ENCODE peak calls at places on chromosomes 1 and 21, in six cellular contexts. L is AG04449, G is lower lobe of right lung, R is transverse colon, M is K562, Q is endodermal cell. K is an unnamed sample.

GRCh38 chr1:193348126-193349045 is 162.0 kb upstream of the B3GALT2 start:
- DNase-seq in L (peak), G (no peak), R (no peak), M (no peak), Q (no peak), K (no peak)

GRCh38 chr1:88890790-88891317 is 513 bp downstream of the GTF2B start:
- DNase-seq in L (no peak), G (no peak), R (peak), M (peak), Q (peak), K (no peak)

GRCh38 chr1:112754116-112754628 is 39.0 kb upstream of the PPM1J start:
- DNase-seq in L (no peak), G (no peak), R (no peak), M (no peak), Q (no peak), K (no peak)

GRCh38 chr1:25715888-25716287 is 84.1 kb upstream of the SELENON start:
- DNase-seq in L (no peak), G (no peak), R (no peak), M (peak), Q (no peak), K (no peak)

GRCh38 chr1:230833511-230833910 is 34.8 kb downstream of the C1orf198 start:
- DNase-seq in L (no peak), G (no peak), R (no peak), M (no peak), Q (no peak), K (no peak)

GRCh38 chr21:18387994-18388393 is 15.6 kb downstream of the TMPRSS15 start:
- DNase-seq in L (no peak), G (no peak), R (no peak), M (no peak), Q (no peak), K (no peak)

GRCh38 chr1:30641557-30642353 is 81.6 kb downstream of the MATN1 start:
- DNase-seq in L (no peak), G (no peak), R (no peak), M (no peak), Q (no peak), K (no peak)

GRCh38 chr1:1437033-1437903 is 1.8 kb downstream of the VWA1 start:
- DNase-seq in L (no peak), G (no peak), R (no peak), M (no peak), Q (no peak), K (no peak)

GRCh38 chr1:202203238-202204039 is 9.8 kb downstream of the LGR6 start:
- DNase-seq in L (no peak), G (no peak), R (no peak), M (peak), Q (no peak), K (no peak)

GRCh38 chr1:181139631-181140051 is 51.1 kb downstream of the IER5 start:
- DNase-seq in L (no peak), G (no peak), R (no peak), M (no peak), Q (no peak), K (no peak)

GRCh38 chr1:85550784-85551516 is 29.6 kb upstream of the CCN1 start:
- DNase-seq in L (no peak), G (no peak), R (no peak), M (no peak), Q (no peak), K (peak)

GRCh38 chr1:38586993-38587646 is 272.5 kb downstream of the RRAGC start:
- DNase-seq in L (no peak), G (peak), R (peak), M (peak), Q (peak), K (no peak)

GRCh38 chr1:194225781-194226180 is 1039.4 kb upstream of the B3GALT2 start:
- DNase-seq in L (no peak), G (no peak), R (no peak), M (no peak), Q (no peak), K (no peak)

GRCh38 chr21:41605934-41606285 is 98.0 kb upstream of the TMPRSS2 start:
- DNase-seq in L (no peak), G (no peak), R (no peak), M (no peak), Q (peak), K (no peak)

GRCh38 chr1:117512728-117513321 is 93.0 kb upstream of the TENT5C start:
- DNase-seq in L (no peak), G (no peak), R (no peak), M (peak), Q (no peak), K (no peak)

GRCh38 chr21:44872568-44873355 is 728 bp downstream of the PTTG1IP start:
- DNase-seq in L (no peak), G (peak), R (peak), M (peak), Q (peak), K (no peak)

GRCh38 chr1:230189276-230190183 is 122.5 kb downstream of the GALNT2 start:
- DNase-seq in L (no peak), G (no peak), R (no peak), M (no peak), Q (no peak), K (no peak)

GRCh38 chr1:229089586-229090208 is 181.2 kb upstream of the RAB4A start:
- DNase-seq in L (no peak), G (no peak), R (no peak), M (no peak), Q (peak), K (no peak)

GRCh38 chr1:229093546-229094336 is 177.2 kb upstream of the RAB4A start:
- DNase-seq in L (no peak), G (no peak), R (peak), M (no peak), Q (peak), K (peak)

GRCh38 chr1:229093258-229093540 is 177.7 kb upstream of the RAB4A start:
- DNase-seq in L (no peak), G (no peak), R (no peak), M (no peak), Q (no peak), K (no peak)

GRCh38 chr1:229092377-229093257 is 178.3 kb upstream of the RAB4A start:
- DNase-seq in L (no peak), G (no peak), R (no peak), M (no peak), Q (peak), K (no peak)

GRCh38 chr1:229091721-229092136 is 179.2 kb upstream of the RAB4A start:
- DNase-seq in L (no peak), G (no peak), R (no peak), M (no peak), Q (peak), K (no peak)
- H3K4me3 ChIP-seq in L (no peak), G (no peak), R (no peak), M (no peak), Q (no peak), K (no peak)

DNA sequence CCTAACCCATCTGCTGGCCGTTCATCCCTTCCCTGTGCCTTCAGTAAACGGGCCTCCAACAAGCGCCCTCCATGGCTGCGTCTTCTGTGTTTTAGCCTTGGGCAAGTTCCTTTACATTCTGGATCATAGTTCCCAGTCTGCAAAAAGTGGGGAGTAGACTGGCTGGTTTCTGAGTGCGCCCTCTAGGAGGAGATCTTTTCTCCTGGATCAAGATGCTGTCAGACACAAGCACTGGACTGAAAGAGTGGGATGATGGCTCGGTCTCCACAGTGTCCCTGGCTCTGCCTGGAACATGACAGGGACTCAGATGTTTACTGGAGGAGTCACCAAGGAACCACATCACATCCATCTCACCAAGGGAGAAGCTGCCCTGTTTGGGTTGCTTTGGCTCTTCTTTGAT is 88.8 kb downstream of the PRDM2 start:
- DNase-seq in L (no peak), G (no peak), R (no peak), M (no peak), Q (no peak), K (no peak)
- TF ChIP-seq CTCF in L (no peak), G (no peak), R (no peak), M (no peak), Q (peak), K (peak)

GRCh38 chr1:7781923-7782495 is 2.1 kb upstream of the PER3 start:
- DNase-seq in L (no peak), G (peak), R (peak), M (no peak), Q (no peak), K (no peak)

GRCh38 chr1:7783826-7784491 is at the start of gene PER3:
- DNase-seq in L (peak), G (peak), R (peak), M (peak), Q (peak), K (peak)

GRCh38 chr1:7785108-7785507 is 1.0 kb downstream of the PER3 start:
- DNase-seq in L (no peak), G (no peak), R (no peak), M (no peak), Q (no peak), K (no peak)

GRCh38 chr1:7784492-7785071 is 491 bp downstream of the PER3 start:
- DNase-seq in L (no peak), G (peak), R (peak), M (no peak), Q (peak), K (no peak)

GRCh38 chr1:7783178-7783711 is 846 bp upstream of the PER3 start:
- DNase-seq in L (no peak), G (peak), R (peak), M (peak), Q (peak), K (no peak)
- H3K4me3 ChIP-seq in L (peak), G (peak), R (peak), M (peak), Q (peak), K (peak)

GRCh38 chr1:109933856-109934711 is 23.4 kb downstream of the CSF1 start:
- DNase-seq in L (no peak), G (no peak), R (no peak), M (peak), Q (no peak), K (no peak)
- TF ChIP-seq CTCF in L (no peak), G (no peak), R (no peak), M (no peak), Q (no peak), K (no peak)

DNA sequence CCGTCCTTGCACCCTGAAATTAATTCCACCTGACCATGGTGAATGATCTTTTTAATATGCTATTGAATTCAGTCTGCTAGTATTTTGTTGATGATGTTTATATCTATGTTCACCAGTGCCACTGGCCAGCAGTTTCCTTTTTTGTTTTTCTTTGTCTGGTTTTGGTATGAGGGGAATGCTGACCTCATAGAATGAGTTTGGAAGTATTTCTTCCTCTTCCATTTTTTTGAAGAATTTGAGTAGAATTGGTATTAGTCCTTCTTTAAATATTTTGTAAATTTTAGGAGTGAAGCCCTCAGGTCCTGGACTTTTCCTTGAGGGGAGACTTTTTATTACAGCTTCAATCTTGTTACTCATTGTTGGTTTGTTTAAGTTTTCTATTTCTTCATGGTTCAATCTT is 231.6 kb downstream of the MRPL39 start:
- DNase-seq in L (no peak), G (no peak), R (no peak), M (no peak), Q (no peak), K (no peak)
- H3K4me3 ChIP-seq in L (no peak), G (no peak), R (no peak), M (no peak), Q (no peak), K (no peak)

DNA sequence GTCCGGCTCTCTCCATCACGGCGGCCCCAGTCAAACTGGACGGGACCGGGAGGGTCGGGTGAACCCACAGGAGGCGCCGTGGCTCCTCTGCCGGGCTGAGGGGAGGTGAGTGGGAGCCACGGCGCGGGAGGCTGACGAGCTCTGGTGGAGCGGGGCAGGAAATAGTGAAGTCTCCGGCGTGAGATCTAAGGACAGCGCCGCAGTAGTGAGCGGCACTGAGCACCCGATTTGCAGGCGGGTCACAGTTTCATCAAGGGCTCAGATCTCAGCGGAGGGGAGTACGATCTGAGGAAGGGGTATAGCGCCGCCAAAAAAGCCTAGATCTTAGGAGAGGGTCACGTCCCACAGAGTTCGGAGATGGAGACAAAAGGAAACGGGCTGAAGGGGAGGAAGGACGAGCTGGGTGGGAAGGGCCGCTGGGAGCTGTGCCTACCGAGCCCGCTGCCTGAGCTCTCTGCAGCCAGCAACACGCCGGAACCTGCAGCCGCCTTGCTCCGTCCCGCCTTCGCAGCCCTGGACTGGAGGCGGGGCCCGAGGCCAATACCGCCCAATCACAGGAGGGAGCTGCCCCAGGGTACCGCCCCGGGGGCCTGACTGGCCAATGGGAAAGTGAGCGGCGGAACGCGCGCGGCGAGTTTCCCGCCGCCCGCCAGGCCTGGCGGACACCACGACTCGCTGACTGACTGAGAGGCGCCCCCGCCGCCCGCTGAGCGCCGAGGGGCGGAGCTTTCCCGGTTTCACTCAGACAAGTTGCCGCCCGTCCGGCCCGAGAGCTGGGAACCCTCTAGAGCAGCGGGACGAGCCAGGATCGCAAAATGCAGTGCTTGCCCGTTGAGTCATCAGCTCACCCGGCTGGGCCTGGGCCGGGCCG is 1.9 kb downstream of the SFN start:
- DNase-seq in L (peak), G (peak), R (peak), M (peak), Q (peak), K (peak)
- TF ChIP-seq CTCF in L (no peak), G (no peak), R (peak), M (no peak), Q (no peak), K (no peak)

GRCh38 chr1:46333300-46334029 is 7.1 kb upstream of the NSUN4 start:
- DNase-seq in L (no peak), G (no peak), R (no peak), M (peak), Q (peak), K (peak)
- H3K4me3 ChIP-seq in L (no peak), G (no peak), R (no peak), M (no peak), Q (no peak), K (no peak)

GRCh38 chr1:158527190-158527815 is 26.9 kb downstream of the OR6Y1 start:
- DNase-seq in L (no peak), G (no peak), R (no peak), M (no peak), Q (no peak), K (peak)
- TF ChIP-seq CTCF in L (peak), G (peak), R (no peak), M (peak), Q (no peak), K (peak)

GRCh38 chr1:235633220-235633540 is 16.4 kb downstream of the GNG4 start:
- DNase-seq in L (no peak), G (no peak), R (no peak), M (no peak), Q (no peak), K (no peak)
- H3K4me3 ChIP-seq in L (no peak), G (no peak), R (peak), M (no peak), Q (no peak), K (no peak)

K was measured in LNCaP clone FGC.